ENCODE peak calls at places on chromosomes 3 and 15, in six cellular contexts. W is thoracic aorta, Y is left ventricle myocardium inferior, S is adrenal gland, P is neural progenitor cell, B is fibroblast of lung. C is an unnamed sample.

GRCh38 chr15:40103124-40103858 is 5.4 kb downstream of the BMF start:
- DNase-seq in W (peak), S (peak), B (peak), P (peak), Y (peak), C (peak)

GRCh38 chr3:135240426-135240825 is 445.4 kb downstream of the EPHB1 start:
- DNase-seq in P (peak), B (no peak), W (no peak), Y (no peak), S (no peak), C (no peak)

GRCh38 chr15:43209059-43209824 is 11.6 kb downstream of the EPB42 start:
- DNase-seq in W (no peak), S (no peak), B (no peak), P (peak), Y (no peak), C (no peak)

GRCh38 chr15:22850055-22850454 is 11.6 kb downstream of the NIPA2 start:
- DNase-seq in B (peak), Y (no peak), W (no peak), P (no peak), S (no peak), C (no peak)

GRCh38 chr3:107063351-107063750 is 313.9 kb upstream of the CCDC54 start:
- DNase-seq in P (no peak), W (no peak), Y (no peak), B (peak), S (no peak), C (no peak)

GRCh38 chr3:122794779-122795673 is at the start of gene SLC49A4:
- DNase-seq in P (peak), W (peak), S (peak), Y (peak), B (peak), C (peak)

GRCh38 chr15:77959094-77959879 is 118.2 kb downstream of the TBC1D2B start:
- DNase-seq in Y (peak), W (no peak), S (peak), B (peak), P (peak), C (peak)

GRCh38 chr3:37262816-37263393 is 88.5 kb upstream of the LRRFIP2 start:
- DNase-seq in S (no peak), P (no peak), W (no peak), B (peak), Y (no peak), C (no peak)

GRCh38 chr3:68007621-68008226 is 353.3 kb upstream of the SUCLG2 start:
- DNase-seq in Y (no peak), P (peak), B (no peak), W (no peak), S (no peak), C (no peak)

GRCh38 chr15:40274350-40275274 is 8.3 kb downstream of the ANKRD63 start:
- DNase-seq in P (peak), Y (peak), B (peak), W (peak), S (peak), C (peak)

GRCh38 chr3:188769833-188770232 is 401.9 kb upstream of the TPRG1 start:
- DNase-seq in P (peak), B (peak), W (no peak), S (no peak), Y (no peak), C (no peak)

GRCh38 chr15:52112203-52112750 is 298 bp downstream of the BCL2L10 start:
- DNase-seq in W (no peak), Y (no peak), P (no peak), B (no peak), S (peak), C (no peak)

GRCh38 chr15:58182460-58183163 is 44.4 kb downstream of the AQP9 start:
- DNase-seq in P (peak), B (peak), S (peak), Y (peak), W (no peak), C (no peak)

GRCh38 chr15:40128746-40129660 is 20.3 kb upstream of the BMF start:
- DNase-seq in Y (no peak), B (no peak), P (no peak), W (no peak), S (no peak), C (no peak)

GRCh38 chr15:55829826-55830225 is 86.9 kb upstream of the PRTG start:
- DNase-seq in P (no peak), Y (no peak), W (no peak), S (no peak), B (no peak), C (no peak)

GRCh38 chr15:36622247-36622795 is 42.9 kb downstream of the CDIN1 start:
- DNase-seq in S (no peak), P (no peak), W (no peak), Y (no peak), B (no peak), C (no peak)

GRCh38 chr15:66078196-66078928 is 175.2 kb downstream of the MEGF11 start:
- DNase-seq in P (no peak), B (no peak), Y (no peak), W (no peak), S (peak), C (no peak)

GRCh38 chr3:128794067-128794768 is 68.2 kb downstream of the RAB7A start:
- DNase-seq in B (peak), S (peak), P (no peak), W (no peak), Y (no peak), C (no peak)

GRCh38 chr3:128487813-128488635 is 5.0 kb downstream of the GATA2 start:
- DNase-seq in W (peak), Y (peak), B (peak), P (peak), S (peak), C (no peak)

GRCh38 chr3:183921096-183921495 is 36.4 kb upstream of the PARL start:
- DNase-seq in Y (no peak), P (no peak), W (no peak), B (no peak), S (peak), C (no peak)

GRCh38 chr3:72818092-72818721 is 30.0 kb downstream of the SHQ1 start:
- DNase-seq in W (no peak), Y (no peak), B (peak), P (peak), S (no peak), C (peak)

GRCh38 chr15:75663931-75664421 is 16.3 kb downstream of the SNX33 start:
- DNase-seq in B (no peak), P (no peak), S (no peak), Y (no peak), W (no peak), C (no peak)

GRCh38 chr3:80192871-80193270 is 425.1 kb upstream of the ROBO1 start:
- DNase-seq in W (no peak), Y (no peak), S (no peak), P (no peak), B (peak), C (no peak)

GRCh38 chr3:138945646-138946553 is 1.0 kb downstream of the FOXL2 start:
- DNase-seq in P (peak), S (peak), W (no peak), B (peak), Y (no peak), C (no peak)

GRCh38 chr15:101017041-101017754 is 98.0 kb downstream of the LRRK1 start:
- DNase-seq in Y (no peak), S (no peak), W (no peak), B (no peak), P (peak), C (peak)

GRCh38 chr15:61186905-61187865 is 41.9 kb downstream of the RORA start:
- DNase-seq in P (no peak), B (peak), Y (peak), W (no peak), S (peak), C (peak)

GRCh38 chr3:114361391-114361790 is 67.6 kb downstream of the TIGIT start:
- DNase-seq in Y (no peak), P (no peak), S (no peak), B (no peak), W (no peak), C (no peak)

GRCh38 chr3:179666436-179667035 is 13.7 kb downstream of the USP13 start:
- DNase-seq in B (peak), S (peak), P (peak), W (no peak), Y (peak), C (no peak)

GRCh38 chr3:148861277-148861869 is 3.7 kb upstream of the CPA3 start:
- DNase-seq in S (no peak), B (peak), Y (no peak), P (peak), W (no peak), C (no peak)

GRCh38 chr3:154901263-154901662 is 178.9 kb upstream of the MME start:
- DNase-seq in W (no peak), P (no peak), Y (no peak), B (no peak), S (no peak), C (no peak)

GRCh38 chr15:91529534-91529933 is 324.0 kb upstream of the SLCO3A1 start:
- DNase-seq in W (no peak), P (no peak), B (no peak), S (no peak), Y (no peak), C (no peak)

GRCh38 chr3:71226565-71227281 is 356.8 kb downstream of the FOXP1 start:
- DNase-seq in S (no peak), Y (peak), P (no peak), B (peak), W (no peak), C (no peak)

DNA sequence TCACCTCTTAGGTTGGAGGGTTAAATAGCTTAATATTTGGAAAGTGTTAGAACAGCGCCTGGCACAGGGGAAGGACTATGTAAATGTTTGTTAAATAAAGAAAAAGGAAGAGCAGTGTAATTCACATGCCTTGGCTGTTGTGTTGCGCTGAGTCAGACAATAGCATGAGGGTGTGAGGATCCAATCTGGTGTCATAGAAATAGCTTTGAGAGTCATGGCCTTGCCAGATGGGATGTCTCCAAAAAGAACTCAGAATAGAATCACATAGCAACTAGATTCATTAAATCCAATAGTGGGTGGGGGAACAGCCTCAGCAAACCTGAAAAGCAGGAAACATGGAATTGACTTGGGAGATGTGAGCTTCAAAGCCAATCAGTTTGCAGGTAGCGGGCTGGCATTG is 3.9 kb upstream of the RBSN start:
- DNase-seq in P (no peak), Y (no peak), W (no peak), S (no peak), B (peak), C (no peak)
- H3K27ac ChIP-seq in P (no peak), Y (peak), W (peak), S (no peak), B (no peak), C (peak)

GRCh38 chr3:46955801-46956259 is 20.7 kb downstream of the CCDC12 start:
- DNase-seq in W (no peak), S (no peak), P (no peak), Y (no peak), B (no peak), C (no peak)

GRCh38 chr3:46954178-46954577 is 22.4 kb downstream of the CCDC12 start:
- DNase-seq in S (no peak), B (no peak), P (no peak), Y (no peak), W (no peak), C (no peak)

GRCh38 chr3:46953265-46954010 is 23.1 kb downstream of the CCDC12 start:
- DNase-seq in W (no peak), B (no peak), S (no peak), Y (no peak), P (no peak), C (no peak)

GRCh38 chr3:46952813-46953212 is 23.7 kb downstream of the CCDC12 start:
- DNase-seq in Y (no peak), B (no peak), W (no peak), S (no peak), P (no peak), C (no peak)

DNA sequence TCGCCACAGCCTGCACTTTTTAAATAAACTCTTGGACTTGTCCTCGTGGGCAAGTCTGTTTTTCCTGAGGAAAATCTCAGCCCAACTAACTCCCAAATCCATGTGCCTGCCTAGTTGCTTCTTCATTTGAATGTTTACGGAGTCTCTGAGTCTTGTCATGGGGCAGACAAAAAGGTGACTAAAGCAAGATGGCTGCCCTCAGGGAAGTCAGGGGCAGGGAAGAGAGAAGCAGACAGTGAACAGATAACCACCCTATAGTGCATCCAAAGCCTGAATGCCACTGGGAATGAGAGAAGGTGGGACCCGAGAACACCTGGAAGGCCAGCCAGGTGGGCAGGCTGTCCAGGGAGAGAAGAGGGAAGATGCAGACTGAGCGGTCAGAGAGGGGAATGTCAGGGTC is 21.4 kb downstream of the CCDC12 start:
- DNase-seq in S (no peak), W (no peak), Y (no peak), P (no peak), B (no peak), C (no peak)
- H3K27ac ChIP-seq in S (no peak), W (no peak), Y (peak), P (no peak), B (no peak), C (no peak)

GRCh38 chr15:44670087-44670945 is 6.9 kb upstream of the SPG11 start:
- DNase-seq in S (no peak), Y (no peak), B (no peak), P (no peak), W (no peak), C (no peak)

GRCh38 chr15:44673639-44674038 is 10.2 kb upstream of the SPG11 start:
- DNase-seq in S (no peak), B (no peak), Y (no peak), P (no peak), W (no peak), C (no peak)

GRCh38 chr15:44676676-44677075 is 13.2 kb upstream of the SPG11 start:
- DNase-seq in P (no peak), S (no peak), Y (no peak), B (no peak), W (no peak), C (no peak)

GRCh38 chr15:44675911-44676310 is 12.4 kb upstream of the SPG11 start:
- DNase-seq in S (no peak), Y (no peak), P (no peak), B (no peak), W (no peak), C (no peak)
- H3K27ac ChIP-seq in S (no peak), Y (no peak), P (no peak), B (no peak), W (no peak), C (no peak)

GRCh38 chr3:182739619-182740018 is 53.7 kb upstream of the ATP11B start:
- DNase-seq in W (no peak), Y (no peak), P (no peak), S (no peak), B (peak), C (no peak)
- H3K27ac ChIP-seq in W (no peak), Y (no peak), P (no peak), S (no peak), B (no peak), C (no peak)

C was measured in tibial nerve.